ENCODE peak calls at places on chromosomes 3 and 15, in eight cellular contexts. One of them, this sample, is unnamed.

GRCh38 chr3:110881069-110881468 is 190.5 kb upstream of the NECTIN3 start:
- DNase-seq in lower leg skin: peak
- DNase-seq in bronchial epithelial cell: peak
- DNase-seq in T-helper 2 cell treated with Interferon-gamma antibody and Interleukin-4, amounts not matched to agents 5 μg/mL and 100 μg/mL, for 36 hours: no peak
- DNase-seq in H4: peak
- DNase-seq in NCI-H1105: peak
- DNase-seq in PC-3: peak
- DNase-seq in stimulated activated CD4-positive, alpha-beta T cell treated with anti-CD3 and anti-CD28 coated beads, Interleukin-12 subunit alpha, Interleukin-12 subunit beta, amount 100 ng/mL, for 4 hours: no peak
- DNase-seq in this sample: peak

GRCh38 chr3:112651076-112651475 is 10.1 kb upstream of the CCDC80 start:
- DNase-seq in lower leg skin: no peak
- DNase-seq in bronchial epithelial cell: no peak
- DNase-seq in T-helper 2 cell treated with Interferon-gamma antibody and Interleukin-4, amounts not matched to agents 5 μg/mL and 100 μg/mL, for 36 hours: no peak
- DNase-seq in H4: no peak
- DNase-seq in NCI-H1105: no peak
- DNase-seq in PC-3: peak
- DNase-seq in stimulated activated CD4-positive, alpha-beta T cell treated with anti-CD3 and anti-CD28 coated beads, Interleukin-12 subunit alpha, Interleukin-12 subunit beta, amount 100 ng/mL, for 4 hours: no peak
- DNase-seq in this sample: no peak

GRCh38 chr3:192818126-192818525 is 90.8 kb upstream of the FGF12 start:
- DNase-seq in lower leg skin: no peak
- DNase-seq in bronchial epithelial cell: no peak
- DNase-seq in T-helper 2 cell treated with Interferon-gamma antibody and Interleukin-4, amounts not matched to agents 5 μg/mL and 100 μg/mL, for 36 hours: no peak
- DNase-seq in H4: no peak
- DNase-seq in NCI-H1105: no peak
- DNase-seq in PC-3: no peak
- DNase-seq in stimulated activated CD4-positive, alpha-beta T cell treated with anti-CD3 and anti-CD28 coated beads, Interleukin-12 subunit alpha, Interleukin-12 subunit beta, amount 100 ng/mL, for 4 hours: no peak
- DNase-seq in this sample: no peak

GRCh38 chr3:52259035-52259434 is 13.5 kb downstream of the PPM1M start:
- DNase-seq in lower leg skin: no peak
- DNase-seq in bronchial epithelial cell: no peak
- DNase-seq in T-helper 2 cell treated with Interferon-gamma antibody and Interleukin-4, amounts not matched to agents 5 μg/mL and 100 μg/mL, for 36 hours: no peak
- DNase-seq in H4: no peak
- DNase-seq in NCI-H1105: no peak
- DNase-seq in PC-3: no peak
- DNase-seq in stimulated activated CD4-positive, alpha-beta T cell treated with anti-CD3 and anti-CD28 coated beads, Interleukin-12 subunit alpha, Interleukin-12 subunit beta, amount 100 ng/mL, for 4 hours: no peak
- DNase-seq in this sample: no peak

GRCh38 chr3:190101320-190102117 is 19.2 kb downstream of the P3H2 start:
- DNase-seq in lower leg skin: no peak
- DNase-seq in bronchial epithelial cell: no peak
- DNase-seq in T-helper 2 cell treated with Interferon-gamma antibody and Interleukin-4, amounts not matched to agents 5 μg/mL and 100 μg/mL, for 36 hours: no peak
- DNase-seq in H4: peak
- DNase-seq in NCI-H1105: no peak
- DNase-seq in PC-3: no peak
- DNase-seq in stimulated activated CD4-positive, alpha-beta T cell treated with anti-CD3 and anti-CD28 coated beads, Interleukin-12 subunit alpha, Interleukin-12 subunit beta, amount 100 ng/mL, for 4 hours: no peak
- DNase-seq in this sample: no peak

GRCh38 chr3:48125026-48125704 is 63.1 kb downstream of the CDC25A start:
- DNase-seq in lower leg skin: peak
- DNase-seq in bronchial epithelial cell: peak
- DNase-seq in T-helper 2 cell treated with Interferon-gamma antibody and Interleukin-4, amounts not matched to agents 5 μg/mL and 100 μg/mL, for 36 hours: no peak
- DNase-seq in H4: no peak
- DNase-seq in NCI-H1105: no peak
- DNase-seq in PC-3: no peak
- DNase-seq in stimulated activated CD4-positive, alpha-beta T cell treated with anti-CD3 and anti-CD28 coated beads, Interleukin-12 subunit alpha, Interleukin-12 subunit beta, amount 100 ng/mL, for 4 hours: no peak
- DNase-seq in this sample: peak

GRCh38 chr3:197542741-197543454 is 12.9 kb downstream of the BDH1 start:
- DNase-seq in lower leg skin: peak
- DNase-seq in bronchial epithelial cell: no peak
- DNase-seq in T-helper 2 cell treated with Interferon-gamma antibody and Interleukin-4, amounts not matched to agents 5 μg/mL and 100 μg/mL, for 36 hours: no peak
- DNase-seq in H4: peak
- DNase-seq in NCI-H1105: no peak
- DNase-seq in PC-3: no peak
- DNase-seq in stimulated activated CD4-positive, alpha-beta T cell treated with anti-CD3 and anti-CD28 coated beads, Interleukin-12 subunit alpha, Interleukin-12 subunit beta, amount 100 ng/mL, for 4 hours: no peak
- DNase-seq in this sample: no peak

GRCh38 chr3:138936763-138937689 is 9.9 kb downstream of the FOXL2 start:
- DNase-seq in lower leg skin: no peak
- DNase-seq in bronchial epithelial cell: no peak
- DNase-seq in T-helper 2 cell treated with Interferon-gamma antibody and Interleukin-4, amounts not matched to agents 5 μg/mL and 100 μg/mL, for 36 hours: no peak
- DNase-seq in H4: no peak
- DNase-seq in NCI-H1105: no peak
- DNase-seq in PC-3: no peak
- DNase-seq in stimulated activated CD4-positive, alpha-beta T cell treated with anti-CD3 and anti-CD28 coated beads, Interleukin-12 subunit alpha, Interleukin-12 subunit beta, amount 100 ng/mL, for 4 hours: no peak
- DNase-seq in this sample: no peak

GRCh38 chr3:132803889-132804288 is 81.7 kb upstream of the NPHP3 start:
- DNase-seq in lower leg skin: no peak
- DNase-seq in bronchial epithelial cell: no peak
- DNase-seq in T-helper 2 cell treated with Interferon-gamma antibody and Interleukin-4, amounts not matched to agents 5 μg/mL and 100 μg/mL, for 36 hours: no peak
- DNase-seq in H4: no peak
- DNase-seq in NCI-H1105: no peak
- DNase-seq in PC-3: no peak
- DNase-seq in stimulated activated CD4-positive, alpha-beta T cell treated with anti-CD3 and anti-CD28 coated beads, Interleukin-12 subunit alpha, Interleukin-12 subunit beta, amount 100 ng/mL, for 4 hours: no peak
- DNase-seq in this sample: peak

GRCh38 chr3:12828751-12829150 is 12.6 kb downstream of the RPL32 start:
- DNase-seq in lower leg skin: no peak
- DNase-seq in bronchial epithelial cell: peak
- DNase-seq in T-helper 2 cell treated with Interferon-gamma antibody and Interleukin-4, amounts not matched to agents 5 μg/mL and 100 μg/mL, for 36 hours: no peak
- DNase-seq in H4: no peak
- DNase-seq in NCI-H1105: no peak
- DNase-seq in PC-3: peak
- DNase-seq in stimulated activated CD4-positive, alpha-beta T cell treated with anti-CD3 and anti-CD28 coated beads, Interleukin-12 subunit alpha, Interleukin-12 subunit beta, amount 100 ng/mL, for 4 hours: no peak
- DNase-seq in this sample: peak

GRCh38 chr15:65981837-65982696 is 112.8 kb downstream of the RAB11A start:
- DNase-seq in lower leg skin: peak
- DNase-seq in bronchial epithelial cell: peak
- DNase-seq in T-helper 2 cell treated with Interferon-gamma antibody and Interleukin-4, amounts not matched to agents 5 μg/mL and 100 μg/mL, for 36 hours: peak
- DNase-seq in H4: no peak
- DNase-seq in NCI-H1105: peak
- DNase-seq in PC-3: no peak
- DNase-seq in stimulated activated CD4-positive, alpha-beta T cell treated with anti-CD3 and anti-CD28 coated beads, Interleukin-12 subunit alpha, Interleukin-12 subunit beta, amount 100 ng/mL, for 4 hours: peak
- DNase-seq in this sample: peak

GRCh38 chr15:78372880-78373279 is 32.7 kb downstream of the CRABP1 start:
- DNase-seq in lower leg skin: peak
- DNase-seq in bronchial epithelial cell: no peak
- DNase-seq in T-helper 2 cell treated with Interferon-gamma antibody and Interleukin-4, amounts not matched to agents 5 μg/mL and 100 μg/mL, for 36 hours: no peak
- DNase-seq in H4: no peak
- DNase-seq in NCI-H1105: no peak
- DNase-seq in PC-3: peak
- DNase-seq in stimulated activated CD4-positive, alpha-beta T cell treated with anti-CD3 and anti-CD28 coated beads, Interleukin-12 subunit alpha, Interleukin-12 subunit beta, amount 100 ng/mL, for 4 hours: no peak
- DNase-seq in this sample: no peak

GRCh38 chr3:126314305-126315082 is 42.7 kb downstream of the KLF15 start:
- DNase-seq in lower leg skin: peak
- DNase-seq in bronchial epithelial cell: no peak
- DNase-seq in T-helper 2 cell treated with Interferon-gamma antibody and Interleukin-4, amounts not matched to agents 5 μg/mL and 100 μg/mL, for 36 hours: no peak
- DNase-seq in H4: no peak
- DNase-seq in NCI-H1105: no peak
- DNase-seq in PC-3: no peak
- DNase-seq in stimulated activated CD4-positive, alpha-beta T cell treated with anti-CD3 and anti-CD28 coated beads, Interleukin-12 subunit alpha, Interleukin-12 subunit beta, amount 100 ng/mL, for 4 hours: no peak
- DNase-seq in this sample: no peak

GRCh38 chr3:65438096-65438495 is 600.6 kb downstream of the MAGI1 start:
- DNase-seq in lower leg skin: no peak
- DNase-seq in bronchial epithelial cell: no peak
- DNase-seq in T-helper 2 cell treated with Interferon-gamma antibody and Interleukin-4, amounts not matched to agents 5 μg/mL and 100 μg/mL, for 36 hours: no peak
- DNase-seq in H4: no peak
- DNase-seq in NCI-H1105: no peak
- DNase-seq in PC-3: no peak
- DNase-seq in stimulated activated CD4-positive, alpha-beta T cell treated with anti-CD3 and anti-CD28 coated beads, Interleukin-12 subunit alpha, Interleukin-12 subunit beta, amount 100 ng/mL, for 4 hours: no peak
- DNase-seq in this sample: no peak

GRCh38 chr3:183576487-183577107 is 21.1 kb upstream of the KLHL6 start:
- DNase-seq in lower leg skin: no peak
- DNase-seq in bronchial epithelial cell: no peak
- DNase-seq in T-helper 2 cell treated with Interferon-gamma antibody and Interleukin-4, amounts not matched to agents 5 μg/mL and 100 μg/mL, for 36 hours: no peak
- DNase-seq in H4: no peak
- DNase-seq in NCI-H1105: peak
- DNase-seq in PC-3: no peak
- DNase-seq in stimulated activated CD4-positive, alpha-beta T cell treated with anti-CD3 and anti-CD28 coated beads, Interleukin-12 subunit alpha, Interleukin-12 subunit beta, amount 100 ng/mL, for 4 hours: no peak
- DNase-seq in this sample: no peak

GRCh38 chr15:31327674-31328424 is 1.2 kb downstream of the KLF13 start:
- DNase-seq in lower leg skin: peak
- DNase-seq in bronchial epithelial cell: peak
- DNase-seq in T-helper 2 cell treated with Interferon-gamma antibody and Interleukin-4, amounts not matched to agents 5 μg/mL and 100 μg/mL, for 36 hours: peak
- DNase-seq in H4: no peak
- DNase-seq in NCI-H1105: peak
- DNase-seq in PC-3: peak
- DNase-seq in stimulated activated CD4-positive, alpha-beta T cell treated with anti-CD3 and anti-CD28 coated beads, Interleukin-12 subunit alpha, Interleukin-12 subunit beta, amount 100 ng/mL, for 4 hours: peak
- DNase-seq in this sample: peak

GRCh38 chr15:59138243-59138642 is 33.3 kb downstream of the CCNB2 start:
- DNase-seq in lower leg skin: no peak
- DNase-seq in bronchial epithelial cell: peak
- DNase-seq in T-helper 2 cell treated with Interferon-gamma antibody and Interleukin-4, amounts not matched to agents 5 μg/mL and 100 μg/mL, for 36 hours: peak
- DNase-seq in H4: peak
- DNase-seq in NCI-H1105: peak
- DNase-seq in PC-3: peak
- DNase-seq in stimulated activated CD4-positive, alpha-beta T cell treated with anti-CD3 and anti-CD28 coated beads, Interleukin-12 subunit alpha, Interleukin-12 subunit beta, amount 100 ng/mL, for 4 hours: peak
- DNase-seq in this sample: no peak

GRCh38 chr3:197430961-197431910 is 124.5 kb downstream of the BDH1 start:
- DNase-seq in lower leg skin: peak
- DNase-seq in bronchial epithelial cell: peak
- DNase-seq in T-helper 2 cell treated with Interferon-gamma antibody and Interleukin-4, amounts not matched to agents 5 μg/mL and 100 μg/mL, for 36 hours: no peak
- DNase-seq in H4: no peak
- DNase-seq in NCI-H1105: no peak
- DNase-seq in PC-3: no peak
- DNase-seq in stimulated activated CD4-positive, alpha-beta T cell treated with anti-CD3 and anti-CD28 coated beads, Interleukin-12 subunit alpha, Interleukin-12 subunit beta, amount 100 ng/mL, for 4 hours: no peak
- DNase-seq in this sample: no peak

GRCh38 chr15:74301583-74302374 is 65.7 kb downstream of the CCDC33 start:
- DNase-seq in lower leg skin: no peak
- DNase-seq in bronchial epithelial cell: no peak
- DNase-seq in T-helper 2 cell treated with Interferon-gamma antibody and Interleukin-4, amounts not matched to agents 5 μg/mL and 100 μg/mL, for 36 hours: no peak
- DNase-seq in H4: no peak
- DNase-seq in NCI-H1105: no peak
- DNase-seq in PC-3: no peak
- DNase-seq in stimulated activated CD4-positive, alpha-beta T cell treated with anti-CD3 and anti-CD28 coated beads, Interleukin-12 subunit alpha, Interleukin-12 subunit beta, amount 100 ng/mL, for 4 hours: no peak
- DNase-seq in this sample: no peak

GRCh38 chr3:124934577-124934976 is at the start of gene MUC13:
- DNase-seq in lower leg skin: no peak
- DNase-seq in bronchial epithelial cell: no peak
- DNase-seq in T-helper 2 cell treated with Interferon-gamma antibody and Interleukin-4, amounts not matched to agents 5 μg/mL and 100 μg/mL, for 36 hours: no peak
- DNase-seq in H4: no peak
- DNase-seq in NCI-H1105: no peak
- DNase-seq in PC-3: peak
- DNase-seq in stimulated activated CD4-positive, alpha-beta T cell treated with anti-CD3 and anti-CD28 coated beads, Interleukin-12 subunit alpha, Interleukin-12 subunit beta, amount 100 ng/mL, for 4 hours: no peak
- DNase-seq in this sample: no peak